ENCODE peak calls at places on chromosomes 5 and 9, in seven cellular contexts. B, V, H, Q, O, G and D are unnamed samples.

GRCh38 chr9:93252116-93252780 is 68.3 kb downstream of the WNK2 start:
- DNase-seq in B (peak; percentile 57), V (no peak), H (no peak), Q (no peak), O (no peak), G (no peak), D (no peak)

GRCh38 chr5:170533383-170533782 is 29.6 kb downstream of the KCNIP1 start:
- DNase-seq in B (no peak), V (no peak), H (no peak), Q (no peak), O (no peak), G (no peak), D (no peak)

GRCh38 chr9:114178756-114179450 is 23.6 kb downstream of the COL27A1 start:
- DNase-seq in B (no peak), V (no peak), H (no peak), Q (no peak), O (no peak), G (no peak), D (no peak)

GRCh38 chr9:134186471-134187109 is 22.2 kb upstream of the RNU6ATAC start:
- DNase-seq in B (no peak), V (no peak), H (no peak), Q (no peak), O (no peak), G (no peak), D (no peak)

GRCh38 chr9:96173640-96174039 is 128.3 kb downstream of the HSD17B3 start:
- DNase-seq in B (no peak), V (no peak), H (no peak), Q (no peak), O (peak; percentile 26), G (no peak), D (no peak)

GRCh38 chr9:969693-970309 is 6.7 kb upstream of the DMRT3 start:
- DNase-seq in B (no peak), V (no peak), H (no peak), Q (no peak), O (no peak), G (no peak), D (peak; percentile 29)

GRCh38 chr9:133950206-133950915 is 41.8 kb downstream of the VAV2 start:
- DNase-seq in B (no peak), V (no peak), H (no peak), Q (peak; percentile 44), O (no peak), G (no peak), D (no peak)

GRCh38 chr5:96133337-96134094 is 171.9 kb upstream of the ELL2 start:
- DNase-seq in B (no peak), V (no peak), H (no peak), Q (no peak), O (no peak), G (no peak), D (no peak)

GRCh38 chr5:159567461-159567860 is 237.2 kb upstream of the IL12B start:
- DNase-seq in B (no peak), V (no peak), H (no peak), Q (no peak), O (no peak), G (peak; percentile 2), D (no peak)

GRCh38 chr5:134840811-134841210 is 5.0 kb upstream of the C5orf24 start:
- DNase-seq in B (no peak), V (no peak), H (no peak), Q (no peak), O (no peak), G (no peak), D (no peak)

GRCh38 chr5:168329302-168329701 is 37.9 kb downstream of the WWC1 start:
- DNase-seq in B (no peak), V (no peak), H (no peak), Q (no peak), O (no peak), G (no peak), D (no peak)

GRCh38 chr5:65061250-65061973 is 292.7 kb downstream of the CWC27 start:
- DNase-seq in B (no peak), V (no peak), H (no peak), Q (no peak), O (no peak), G (no peak), D (no peak)

GRCh38 chr5:177447611-177448243 is 1.1 kb downstream of the PRR7 start:
- DNase-seq in B (peak; percentile 99), V (no peak), H (peak; percentile 29), Q (peak; percentile 87), O (peak; percentile 41), G (peak; percentile 56), D (no peak)

GRCh38 chr5:23268136-23268535 is 239.3 kb upstream of the PRDM9 start:
- DNase-seq in B (no peak), V (no peak), H (no peak), Q (no peak), O (no peak), G (no peak), D (no peak)

GRCh38 chr5:123287881-123288280 is 135.3 kb downstream of the CEP120 start:
- DNase-seq in B (no peak), V (no peak), H (no peak), Q (no peak), O (no peak), G (no peak), D (no peak)

GRCh38 chr9:136238342-136238732 is 7.3 kb downstream of the QSOX2 start:
- DNase-seq in B (peak; percentile 75), V (no peak), H (no peak), Q (no peak), O (no peak), G (no peak), D (no peak)

GRCh38 chr9:121842612-121842978 is 191.2 kb downstream of the DAB2IP start:
- DNase-seq in B (peak; percentile 77), V (no peak), H (no peak), Q (peak; percentile 41), O (no peak), G (peak; percentile 33), D (no peak)

GRCh38 chr9:114011313-114011712 is 66.8 kb downstream of the AMBP start:
- DNase-seq in B (no peak), V (no peak), H (no peak), Q (no peak), O (peak; percentile 1), G (no peak), D (no peak)

GRCh38 chr9:130212543-130213297 is 40.5 kb downstream of the NCS1 start:
- DNase-seq in B (peak; percentile 56), V (no peak), H (no peak), Q (no peak), O (no peak), G (peak; percentile 78), D (no peak)

GRCh38 chr9:1051286-1052118 is 1.3 kb downstream of the DMRT2 start:
- DNase-seq in B (peak; percentile 74), V (no peak), H (peak; percentile 73), Q (no peak), O (peak; percentile 57), G (no peak), D (no peak)

GRCh38 chr5:168916266-168916665 is 337.1 kb upstream of the PANK3 start:
- DNase-seq in B (no peak), V (no peak), H (peak; percentile 57), Q (peak; percentile 5), O (no peak), G (no peak), D (no peak)

GRCh38 chr5:172469697-172470096 is 15.4 kb upstream of the SH3PXD2B start:
- DNase-seq in B (no peak), V (no peak), H (no peak), Q (no peak), O (no peak), G (no peak), D (no peak)

GRCh38 chr5:172463031-172463430 is 8.7 kb upstream of the SH3PXD2B start:
- DNase-seq in B (no peak), V (no peak), H (no peak), Q (no peak), O (no peak), G (no peak), D (no peak)

DNA sequence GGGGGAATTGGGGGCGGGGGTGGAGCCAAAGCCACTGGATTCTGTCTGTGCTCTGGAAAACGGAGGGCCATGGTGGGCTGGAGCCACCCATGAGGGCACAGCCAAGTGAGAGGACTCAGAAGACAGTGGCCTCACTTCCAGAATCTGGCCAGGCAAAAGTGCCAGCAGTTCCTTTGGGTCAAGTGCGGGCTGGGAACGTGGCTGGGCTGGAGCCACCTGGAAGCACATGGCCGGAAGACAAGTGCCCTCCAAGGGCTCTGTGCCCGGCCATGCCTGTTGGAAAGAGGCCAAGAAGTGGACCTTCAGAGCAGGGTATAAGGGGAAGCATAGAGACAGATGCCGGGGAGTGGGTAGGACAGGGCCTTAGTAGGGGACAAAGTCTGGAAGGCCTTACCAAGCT is 11.7 kb upstream of the SH3PXD2B start:
- DNase-seq in B (no peak), V (no peak), H (no peak), Q (no peak), O (no peak), G (no peak), D (no peak)
- TF ChIP-seq CTCF in B (no peak), V (no peak), H (no peak), Q (no peak), O (no peak), G (no peak), D (no peak)

DNA sequence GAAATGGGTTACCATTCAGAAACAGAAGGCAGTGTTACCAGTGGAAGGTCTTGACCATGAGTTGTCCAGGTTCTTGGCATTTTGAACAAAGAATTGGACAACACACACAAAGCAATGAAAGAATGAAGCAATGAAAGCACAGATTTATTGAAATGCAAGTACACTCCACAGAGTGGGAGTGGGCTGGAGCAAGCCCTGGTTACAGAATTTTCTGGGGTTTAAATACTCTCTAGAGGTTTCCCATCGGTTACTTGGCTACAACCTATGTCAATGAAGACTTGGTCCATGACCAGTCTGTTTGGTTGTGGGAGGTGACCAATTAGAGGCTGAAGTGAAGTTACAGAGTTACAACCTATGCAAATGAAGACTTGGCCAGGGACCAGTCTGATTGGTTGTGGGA is 71.6 kb upstream of the SPRY4 start:
- DNase-seq in B (no peak), V (no peak), H (no peak), Q (no peak), O (no peak), G (no peak), D (no peak)
- TF ChIP-seq CTCF in B (no peak), V (no peak), H (no peak), Q (no peak), O (no peak), G (no peak), D (no peak)

GRCh38 chr5:76209297-76209696 is 126.1 kb downstream of the SV2C start:
- DNase-seq in B (no peak), V (no peak), H (no peak), Q (no peak), O (no peak), G (no peak), D (no peak)
- TF ChIP-seq CTCF in B (no peak), V (no peak), H (no peak), Q (no peak), O (peak; percentile 64), G (peak; percentile 44), D (no peak)

DNA sequence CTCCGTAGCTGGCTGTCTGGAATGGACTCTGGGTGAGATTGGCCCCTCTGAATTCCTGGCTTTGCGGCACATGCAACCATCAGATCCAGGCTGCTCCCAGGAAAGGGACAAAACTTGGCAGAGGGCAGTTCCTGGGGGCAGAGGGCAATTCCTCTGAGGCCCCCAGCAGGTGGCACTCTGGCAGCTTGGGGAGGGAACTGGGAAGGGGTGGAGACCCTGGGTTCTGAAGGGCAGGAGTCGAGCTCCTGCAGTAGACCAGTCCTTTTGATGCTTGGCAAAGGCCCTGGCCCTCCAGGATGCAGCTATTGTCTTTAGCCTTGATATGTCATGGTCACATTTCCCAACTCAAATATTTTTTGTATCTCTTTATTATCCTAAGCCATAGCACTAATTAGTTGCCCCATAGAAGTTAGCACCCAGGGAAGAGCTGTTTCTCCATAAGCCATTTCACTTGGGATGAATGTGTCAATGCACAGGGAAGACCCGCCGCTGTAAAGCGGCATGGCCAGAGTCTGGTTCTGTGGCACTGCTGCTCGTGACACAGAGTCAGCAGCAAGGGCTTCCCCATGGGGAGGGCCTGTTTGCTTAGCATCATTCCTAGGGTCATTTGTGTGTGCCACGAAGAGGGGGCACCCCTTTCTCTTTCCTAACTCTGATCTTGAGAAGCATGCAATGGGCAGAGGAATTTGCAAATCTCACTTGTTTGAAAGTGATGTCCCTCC is 51.2 kb upstream of the CDK20 start:
- DNase-seq in B (no peak), V (no peak), H (no peak), Q (no peak), O (no peak), G (no peak), D (no peak)
- TF ChIP-seq CTCF in B (no peak), V (no peak), H (no peak), Q (no peak), O (no peak), G (no peak), D (no peak)